ENCODE peak calls at places on chromosome 6, in eight cellular contexts. Z is foreskin fibroblast, F is mucosa of descending colon, M is fibroblast of villous mesenchyme, H is choroid plexus epithelial cell, S is uterus, L is PC-9, Q is OCI-LY7. U is an unnamed sample.
A peak's percentile ranks its signal among the peaks of the same experiment; 100 is the strongest.

GRCh38 chr6:34375833-34376232 is 16.6 kb downstream of the NUDT3 start:
- DNase-seq in Z (no peak), F (no peak), M (no peak), H (no peak), S (no peak), L (no peak), Q (no peak), U (no peak)

GRCh38 chr6:136094812-136095211 is 155.3 kb downstream of the MTFR2 start:
- DNase-seq in Z (no peak), F (no peak), M (no peak), H (no peak), S (no peak), L (no peak), Q (no peak), U (no peak)

GRCh38 chr6:141561154-141561553 is 571.6 kb upstream of the GJE1 start:
- DNase-seq in Z (no peak), F (no peak), M (no peak), H (no peak), S (no peak), L (no peak), Q (no peak), U (no peak)

GRCh38 chr6:96467814-96468213 is 53.8 kb upstream of the UFL1 start:
- DNase-seq in Z (no peak), F (no peak), M (no peak), H (no peak), S (no peak), L (no peak), Q (no peak), U (no peak)

GRCh38 chr6:41573268-41573667 is 27.1 kb downstream of the FOXP4 start:
- DNase-seq in Z (no peak), F (no peak), M (no peak), H (no peak), S (no peak), L (no peak), Q (no peak), U (no peak)

GRCh38 chr6:164107297-164107995 is 692.9 kb downstream of the QKI start:
- DNase-seq in Z (no peak), F (no peak), M (no peak), H (peak; percentile 47), S (no peak), L (no peak), Q (no peak), U (no peak)

GRCh38 chr6:1515280-1515679 is 94.4 kb upstream of the FOXC1 start:
- DNase-seq in Z (no peak), F (no peak), M (no peak), H (no peak), S (no peak), L (no peak), Q (no peak), U (no peak)

GRCh38 chr6:123808556-123808955 is 4.9 kb downstream of the NKAIN2 start:
- DNase-seq in Z (no peak), F (no peak), M (no peak), H (no peak), S (no peak), L (no peak), Q (no peak), U (peak; percentile 23)

GRCh38 chr6:91669904-91670295 is 1083.0 kb upstream of the MAP3K7 start:
- DNase-seq in Z (no peak), F (no peak), M (no peak), H (no peak), S (no peak), L (no peak), Q (no peak), U (no peak)

GRCh38 chr6:155079985-155080452 is 84.9 kb downstream of the TIAM2 start:
- DNase-seq in Z (no peak), F (no peak), M (peak; percentile 19), H (no peak), S (no peak), L (no peak), Q (no peak), U (no peak)

GRCh38 chr6:33692760-33693158 is 18.7 kb downstream of the UQCC2 start:
- DNase-seq in Z (peak; percentile 79), F (peak; percentile 84), M (no peak), H (no peak), S (no peak), L (no peak), Q (no peak), U (no peak)

GRCh38 chr6:52261229-52261628 is 16.9 kb upstream of the IL17F start:
- DNase-seq in Z (peak; percentile 73), F (no peak), M (peak; percentile 72), H (peak; percentile 49), S (no peak), L (no peak), Q (no peak), U (no peak)

GRCh38 chr6:146968041-146968760 is 236.0 kb upstream of the STXBP5 start:
- DNase-seq in Z (peak; percentile 81), F (no peak), M (peak; percentile 30), H (peak; percentile 92), S (no peak), L (peak; percentile 81), Q (no peak), U (no peak)

GRCh38 chr6:47061631-47062300 is 19.6 kb upstream of the ADGRF1 start:
- DNase-seq in Z (peak; percentile 2), F (no peak), M (peak; percentile 36), H (peak; percentile 38), S (no peak), L (peak; percentile 59), Q (no peak), U (no peak)

GRCh38 chr6:90712165-90712564 is 125.3 kb upstream of the MAP3K7 start:
- DNase-seq in Z (no peak), F (no peak), M (no peak), H (no peak), S (no peak), L (no peak), Q (no peak), U (no peak)

GRCh38 chr6:45946352-45946751 is 69.3 kb downstream of the CLIC5 start:
- DNase-seq in Z (peak; percentile 59), F (no peak), M (peak; percentile 91), H (peak; percentile 83), S (peak; percentile 41), L (no peak), Q (no peak), U (no peak)

DNA sequence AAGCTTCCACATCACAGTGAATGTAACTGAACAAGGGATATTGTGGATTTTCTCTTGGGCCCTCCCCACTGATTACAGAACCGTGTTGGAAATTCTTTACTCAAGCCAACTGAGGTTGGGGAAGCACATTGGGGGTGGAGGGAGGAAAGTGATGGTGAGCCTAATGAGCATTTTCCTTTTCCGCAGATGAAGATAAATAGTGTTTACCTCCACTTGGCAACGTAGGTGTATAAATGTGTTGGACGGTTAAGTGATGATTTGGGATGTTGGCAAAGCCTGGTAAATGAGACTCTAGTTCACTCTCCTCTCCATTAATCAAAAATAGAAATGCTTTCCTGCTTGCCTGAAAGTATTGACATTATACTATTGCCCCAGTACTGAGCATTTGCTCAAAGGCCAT is 27.1 kb upstream of the NRN1 start:
- DNase-seq in Z (no peak), F (no peak), M (no peak), H (no peak), S (no peak), L (no peak), Q (no peak), U (no peak)
- TF ChIP-seq CTCF in Z (no peak), F (no peak), M (no peak), H (no peak), S (no peak), L (no peak), Q (no peak), U (no peak)

DNA sequence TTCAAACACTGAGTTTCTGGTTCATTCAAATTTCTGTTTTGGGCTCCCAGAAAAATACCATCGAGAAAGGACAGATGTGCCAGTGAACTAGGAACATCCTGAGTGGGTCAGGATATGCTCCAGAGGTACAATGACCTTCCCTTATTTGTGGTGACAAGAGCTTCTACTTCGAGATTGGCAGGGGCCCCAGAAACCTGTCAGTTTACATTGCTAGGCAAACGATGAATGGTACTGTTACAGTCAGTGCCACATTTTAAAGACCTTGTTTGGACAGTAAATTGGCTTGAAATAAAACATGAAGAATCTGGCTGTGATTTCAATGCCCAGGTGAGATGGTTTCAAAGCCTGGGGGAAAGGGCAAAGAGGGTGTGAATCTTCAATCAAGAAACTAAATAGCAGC is 454.5 kb upstream of the ID4 start:
- DNase-seq in Z (no peak), F (no peak), M (no peak), H (no peak), S (no peak), L (no peak), Q (no peak), U (no peak)
- H3K4me3 ChIP-seq in Z (no peak overlapping the region), F (no peak overlapping the region), M (no peak overlapping the region), H (no peak overlapping the region), S (no peak overlapping the region), L (no peak overlapping the region), Q (no peak overlapping the region), U (no peak overlapping the region)

DNA sequence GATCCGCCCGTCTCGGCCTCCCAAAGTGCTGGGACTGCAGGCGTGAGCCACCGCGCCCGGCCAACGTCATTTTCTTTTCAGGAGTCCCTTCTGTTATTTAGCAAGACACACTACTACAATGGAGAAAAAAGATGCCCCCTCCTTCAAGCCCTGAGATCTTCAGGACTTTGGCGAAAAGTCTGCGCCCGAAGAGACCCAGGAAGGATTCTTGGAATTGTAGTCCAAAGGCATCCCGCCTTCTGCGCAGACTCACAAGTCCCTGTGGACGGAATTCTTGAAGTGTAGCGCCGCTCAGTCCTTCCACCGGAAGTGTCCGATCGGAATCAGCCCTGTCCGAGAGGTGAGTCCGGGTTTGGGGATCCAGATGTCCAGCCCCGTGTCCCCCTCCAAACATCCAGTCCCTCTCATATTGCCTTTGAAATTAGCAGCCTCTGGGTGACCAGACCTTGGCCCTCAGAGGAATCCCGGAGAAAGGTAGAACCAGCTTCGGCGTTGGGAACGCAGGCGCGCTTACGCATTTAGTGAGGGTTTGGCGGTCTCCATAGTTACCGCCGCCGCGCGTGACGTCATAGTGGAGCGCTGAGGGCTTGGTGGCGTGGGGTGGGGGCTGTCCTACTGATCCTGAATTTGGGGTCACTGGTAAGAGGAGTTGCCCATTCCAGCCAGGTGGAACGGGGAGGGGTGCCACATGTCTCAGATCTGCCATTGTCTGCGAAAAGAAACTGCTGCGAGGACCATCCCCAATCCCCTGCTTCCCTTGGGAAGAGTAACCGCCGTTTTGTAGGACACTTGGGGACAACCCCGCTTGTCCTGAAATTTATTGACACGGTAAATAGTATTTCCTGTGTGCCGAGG is 490 bp downstream of the ZNF165 start:
- DNase-seq in Z (peak; percentile 95), F (peak; percentile 94), M (peak; percentile 98), H (peak; percentile 99), S (peak; percentile 94), L (peak; percentile 89), Q (peak; percentile 95), U (peak; percentile 83)
- TF ChIP-seq CTCF in Z (no peak), F (no peak), M (no peak), H (no peak), S (peak; percentile 25), L (no peak), Q (no peak), U (no peak)

DNA sequence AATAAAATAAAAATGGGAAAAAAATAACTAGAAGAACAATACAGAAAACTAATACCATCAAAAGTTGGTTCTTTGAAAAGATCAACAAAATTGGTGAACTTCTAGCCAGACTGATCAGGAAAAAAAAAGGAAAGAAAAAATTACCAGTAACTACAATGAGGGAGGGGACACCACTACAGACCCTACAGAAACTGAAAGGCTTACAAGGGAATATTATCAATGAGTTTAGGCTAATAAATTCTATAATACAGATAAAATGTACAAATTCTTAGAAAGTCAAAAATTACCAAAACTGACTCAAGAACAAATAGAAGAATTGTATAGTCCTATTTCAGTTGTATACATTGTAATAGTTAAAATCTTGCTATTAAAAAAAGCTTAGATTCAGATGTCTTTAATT is 141.8 kb downstream of the COL19A1 start:
- DNase-seq in Z (no peak), F (no peak), M (no peak), H (no peak), S (no peak), L (no peak), Q (no peak), U (no peak)
- H3K4me3 ChIP-seq in Z (no peak overlapping the region), F (no peak overlapping the region), M (no peak overlapping the region), H (no peak overlapping the region), S (no peak overlapping the region), L (no peak overlapping the region), Q (no peak overlapping the region), U (no peak overlapping the region)

U was measured in kidney epithelial cell.